ENCODE peak calls at places on chromosomes 2 and 18, in four cellular contexts. One of them, this sample, is unnamed.

GRCh38 chr2:19312949-19313348 is 45.5 kb downstream of the OSR1 start:
- DNase-seq in GM23248: peak
- DNase-seq in GDM1: no peak
- DNase-seq in midbrain: no peak
- DNase-seq in this sample: no peak

GRCh38 chr2:123720760-123721159 is 304.3 kb upstream of the CNTNAP5 start:
- DNase-seq in GDM1: no peak
- DNase-seq in GM23248: no peak
- DNase-seq in midbrain: no peak
- DNase-seq in this sample: no peak

GRCh38 chr18:79445740-79446566 is 50.2 kb downstream of the NFATC1 start:
- DNase-seq in GM23248: no peak
- DNase-seq in midbrain: no peak
- DNase-seq in GDM1: no peak
- DNase-seq in this sample: no peak

GRCh38 chr2:60318544-60318943 is 234.9 kb downstream of the BCL11A start:
- DNase-seq in GDM1: no peak
- DNase-seq in midbrain: no peak
- DNase-seq in GM23248: peak
- DNase-seq in this sample: no peak

GRCh38 chr2:11467126-11467649 is 1.2 kb upstream of the E2F6 start:
- DNase-seq in GDM1: no peak
- DNase-seq in GM23248: no peak
- DNase-seq in midbrain: no peak
- DNase-seq in this sample: no peak

GRCh38 chr18:48195782-48196181 is 213.4 kb downstream of the ZBTB7C start:
- DNase-seq in GDM1: no peak
- DNase-seq in GM23248: no peak
- DNase-seq in midbrain: no peak
- DNase-seq in this sample: no peak

GRCh38 chr18:5983479-5983878 is 88.2 kb upstream of the TMEM200C start:
- DNase-seq in GDM1: no peak
- DNase-seq in midbrain: no peak
- DNase-seq in GM23248: no peak
- DNase-seq in this sample: no peak

GRCh38 chr2:72864500-72864899 is 22.7 kb upstream of the SPR start:
- DNase-seq in GDM1: no peak
- DNase-seq in midbrain: no peak
- DNase-seq in GM23248: peak
- DNase-seq in this sample: no peak

GRCh38 chr2:54083440-54083839 is 32.0 kb upstream of the ACYP2 start:
- DNase-seq in GM23248: peak
- DNase-seq in midbrain: no peak
- DNase-seq in GDM1: no peak
- DNase-seq in this sample: no peak

GRCh38 chr2:147198651-147199171 is 646.1 kb upstream of the ACVR2A start:
- DNase-seq in GM23248: no peak
- DNase-seq in midbrain: no peak
- DNase-seq in GDM1: no peak
- DNase-seq in this sample: no peak